ENCODE peak calls at places on chromosomes 2 and 18, in six cellular contexts. C is colonic mucosa; K is effector memory CD4-positive, alpha-beta T cell; B is CD8-positive, alpha-beta memory T cell; O is NT2/D1; Q is small intestine. T is an unnamed sample. For H3K27me3, the result is how much of the 10 kb centered on the place peaks cover.

GRCh38 chr18:44789704-44790103 is 109.0 kb downstream of the SETBP1 start:
- DNase-seq in B (no peak), C (no peak), K (no peak), O (no peak), Q (no peak), T (no peak)

GRCh38 chr2:53181759-53182158 is 585.8 kb upstream of the CHAC2 start:
- DNase-seq in Q (no peak), B (no peak), O (no peak), K (no peak), C (no peak), T (no peak)

GRCh38 chr2:232502513-232502900 is 14.9 kb upstream of the ECEL1 start:
- DNase-seq in Q (no peak), B (peak), C (no peak), O (no peak), K (no peak), T (no peak)

GRCh38 chr2:167212054-167212648 is 323.9 kb downstream of the XIRP2 start:
- DNase-seq in B (peak), O (peak), Q (peak), C (peak), K (no peak), T (no peak)

GRCh38 chr2:102122115-102122514 is 20.4 kb upstream of the IL1R1 start:
- DNase-seq in O (no peak), Q (no peak), C (no peak), K (no peak), B (no peak), T (no peak)

GRCh38 chr2:148752977-148753376 is 108.4 kb downstream of the EPC2 start:
- DNase-seq in K (no peak), Q (no peak), C (no peak), B (no peak), O (no peak), T (no peak)

GRCh38 chr2:10883880-10884529 is 27.7 kb upstream of the KCNF1 start:
- DNase-seq in B (no peak), Q (peak), C (no peak), O (no peak), K (no peak), T (no peak)

GRCh38 chr2:189347540-189347939 is 93.7 kb upstream of the WDR75 start:
- DNase-seq in O (peak), B (peak), Q (peak), K (no peak), C (peak), T (no peak)

GRCh38 chr2:172782506-172783090 is 47.0 kb downstream of the RAPGEF4 start:
- DNase-seq in Q (no peak), O (no peak), C (no peak), B (no peak), K (no peak), T (no peak)

GRCh38 chr2:196924051-196924450 is 2.5 kb downstream of the PGAP1 start:
- DNase-seq in Q (no peak), K (no peak), O (no peak), B (no peak), C (no peak), T (no peak)

GRCh38 chr2:167749641-167750040 is 497.8 kb downstream of the STK39 start:
- DNase-seq in K (no peak), C (no peak), O (no peak), B (no peak), Q (peak), T (no peak)

GRCh38 chr2:120749506-120750431 is 14.1 kb downstream of the GLI2 start:
- DNase-seq in B (no peak), K (no peak), C (peak), O (no peak), Q (no peak), T (no peak)

GRCh38 chr18:63299837-63300787 is 19.5 kb downstream of the BCL2 start:
- DNase-seq in C (no peak), O (no peak), K (no peak), B (no peak), Q (peak), T (no peak)

GRCh38 chr18:73945130-73945792 is 202.4 kb downstream of the FBXO15 start:
- DNase-seq in O (no peak), Q (no peak), K (no peak), C (no peak), B (no peak), T (no peak)

GRCh38 chr2:15986068-15986560 is 45.8 kb downstream of the MYCN start:
- DNase-seq in C (no peak), K (no peak), O (no peak), Q (peak), B (no peak), T (no peak)

GRCh38 chr2:15984367-15985255 is 44.3 kb downstream of the MYCN start:
- DNase-seq in Q (no peak), O (no peak), B (no peak), K (no peak), C (no peak), T (no peak)

GRCh38 chr2:15983496-15983895 is 43.1 kb downstream of the MYCN start:
- DNase-seq in B (no peak), K (no peak), Q (no peak), C (no peak), O (no peak), T (no peak)

GRCh38 chr2:15986644-15987043 is 46.3 kb downstream of the MYCN start:
- DNase-seq in O (no peak), K (no peak), Q (no peak), B (no peak), C (no peak), T (no peak)

DNA sequence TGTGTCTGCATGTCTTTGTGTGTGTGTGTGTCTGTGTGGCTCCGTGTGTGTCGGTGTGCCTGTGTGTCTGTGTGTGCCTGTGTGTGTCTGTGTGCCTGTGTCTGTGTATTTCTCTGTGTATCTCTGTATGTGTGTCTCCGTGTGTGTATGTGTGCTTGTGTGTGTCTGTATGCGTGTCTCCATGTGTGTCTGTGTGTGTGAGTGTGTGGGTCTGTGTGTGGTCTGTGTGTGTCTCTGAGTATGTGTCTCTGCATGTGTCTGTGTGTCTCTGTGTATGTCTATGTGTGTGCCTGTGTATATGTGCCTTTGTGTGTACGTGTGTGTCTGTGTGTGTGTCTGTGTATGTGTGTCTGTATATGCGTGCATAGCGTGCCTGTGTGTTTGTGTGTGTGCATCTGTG is 45.2 kb downstream of the MYCN start:
- DNase-seq in O (no peak), C (no peak), K (no peak), Q (no peak), B (no peak), T (no peak)
- H3K27me3 ChIP-seq in O (under half), C (under half), K (under half), Q (under half), B (under half), T (under half)

DNA sequence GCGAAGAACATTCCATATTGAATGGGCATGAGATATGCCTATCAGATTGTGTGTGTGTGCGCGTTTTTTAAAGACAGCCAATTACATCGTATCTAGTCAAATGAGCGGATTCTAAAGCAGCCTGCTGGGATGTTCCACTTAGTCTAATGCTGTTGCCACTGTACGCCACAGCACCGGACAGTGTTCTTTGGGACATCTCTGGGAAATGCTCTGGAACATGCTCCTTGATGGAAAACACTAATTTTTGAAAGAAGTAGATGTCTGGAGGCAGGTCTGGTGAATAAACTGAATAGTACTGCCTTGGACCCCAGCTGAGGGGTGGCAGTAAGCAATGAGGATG is 3.6 kb upstream of the TMEM150A start:
- DNase-seq in O (no peak), B (no peak), C (no peak), Q (no peak), K (no peak), T (no peak)
- H3K4me3 ChIP-seq in O (no peak), B (no peak), C (no peak), Q (no peak), K (no peak), T (no peak)

GRCh38 chr2:100703213-100703612 is 116.7 kb upstream of the NPAS2 start:
- DNase-seq in O (no peak), K (no peak), B (no peak), Q (no peak), C (no peak), T (no peak)
- H3K27me3 ChIP-seq in O (under half), K (under half), B (under half), Q (under half), C (under half), T (under half)

DNA sequence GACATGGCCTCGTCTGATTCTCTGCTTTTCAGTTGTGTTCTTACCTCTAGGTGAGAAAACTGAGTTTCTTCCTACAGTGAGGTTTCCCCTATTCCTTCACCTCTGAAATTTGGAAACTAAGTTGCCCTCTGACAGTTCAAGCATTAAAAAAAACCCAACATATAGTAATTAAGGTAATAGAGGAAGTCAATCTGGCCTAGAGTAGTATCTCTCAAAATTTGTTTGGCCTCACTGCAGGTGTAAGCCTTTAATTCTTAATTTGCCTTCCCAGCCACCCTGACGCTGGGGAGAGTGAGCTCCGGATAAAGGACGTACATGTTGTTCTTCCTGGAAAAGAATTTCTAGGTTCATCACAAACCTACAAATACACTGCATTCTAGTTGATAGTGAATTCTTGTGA is 1.4 kb downstream of the CAD start:
- DNase-seq in B (no peak), C (no peak), K (no peak), Q (no peak), O (no peak), T (no peak)
- H3K4me3 ChIP-seq in B (no peak), C (no peak), K (no peak), Q (no peak), O (peak), T (no peak)

GRCh38 chr2:44821500-44821899 is 120.0 kb upstream of the SIX3 start:
- DNase-seq in C (no peak), O (no peak), Q (no peak), K (no peak), B (no peak), T (no peak)
- H3K27me3 ChIP-seq in C (under half), O (under half), Q (under half), K (under half), B (under half), T (under half)

DNA sequence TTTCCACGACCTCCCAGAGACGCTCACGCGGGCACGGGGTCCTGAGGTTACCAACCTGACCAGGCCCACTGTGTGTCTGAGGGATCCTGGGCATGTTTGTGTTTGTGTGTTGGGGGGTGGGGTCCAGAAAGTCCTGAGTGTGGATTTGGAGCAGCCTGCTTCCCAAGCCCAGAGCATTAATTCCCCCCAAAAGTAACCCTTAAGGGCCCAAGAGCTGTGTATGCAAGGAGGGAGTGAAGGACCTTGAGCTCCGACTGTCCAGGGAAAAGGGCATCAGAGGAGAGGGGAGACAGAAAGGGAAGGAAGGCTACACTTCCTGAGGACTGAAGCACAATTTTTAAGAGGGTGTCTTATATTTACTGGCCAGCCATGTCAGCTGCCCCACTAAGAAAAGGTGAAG is 5.2 kb upstream of the SIX3 start:
- DNase-seq in B (no peak), C (no peak), K (no peak), O (no peak), Q (no peak), T (no peak)
- H3K4me3 ChIP-seq in B (no peak), C (no peak), K (no peak), O (no peak), Q (no peak), T (no peak)

GRCh38 chr2:104849036-104849551 is 4.8 kb upstream of the POU3F3 start:
- DNase-seq in C (no peak), O (no peak), B (no peak), Q (no peak), K (no peak), T (no peak)
- H3K27me3 ChIP-seq in C (half or more), O (half or more), B (under half), Q (under half), K (half or more), T (under half)

DNA sequence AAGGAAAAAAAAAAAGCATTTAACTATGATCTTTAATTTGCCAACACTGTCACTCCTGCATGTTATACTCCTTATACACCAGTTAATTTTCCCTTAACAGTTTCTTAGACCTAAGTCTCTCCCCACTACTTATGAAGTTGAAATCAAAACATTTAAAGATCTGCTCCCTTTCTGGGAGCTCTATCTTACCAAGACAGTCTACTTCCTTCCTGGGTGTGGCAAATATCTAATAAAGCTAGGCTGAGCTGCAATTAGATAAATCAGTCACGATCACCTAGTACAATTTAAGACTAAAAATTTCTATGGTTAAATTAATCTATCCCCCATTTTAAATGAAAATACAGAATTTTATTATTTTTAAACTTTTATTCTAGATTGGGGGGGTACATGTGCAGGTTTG is 33.4 kb downstream of the PUM2 start:
- DNase-seq in Q (no peak), B (no peak), O (no peak), K (no peak), C (no peak), T (no peak)
- H3K4me3 ChIP-seq in Q (no peak), B (no peak), O (no peak), K (no peak), C (no peak), T (no peak)